ENCODE peak calls at places on chromosomes 11 and 22, in ten cellular contexts. One of them, this sample, is unnamed.

GRCh38 chr11:6488342-6488741 is 7.0 kb downstream of the TIMM10B start:
- DNase-seq in right lobe of liver: no peak
- DNase-seq in pancreas: no peak
- DNase-seq in psoas muscle: no peak
- DNase-seq in BJ: no peak
- DNase-seq in upper lobe of right lung: no peak
- DNase-seq in bronchial epithelial cell: no peak
- DNase-seq in cardiac fibroblast: no peak
- DNase-seq in vagina: no peak
- DNase-seq in fibroblast of pulmonary artery: no peak
- DNase-seq in this sample: no peak

GRCh38 chr22:26565181-26565580 is 24.8 kb downstream of the TPST2 start:
- DNase-seq in right lobe of liver: no peak
- DNase-seq in pancreas: peak; percentile 76
- DNase-seq in psoas muscle: no peak
- DNase-seq in BJ: no peak
- DNase-seq in upper lobe of right lung: no peak
- DNase-seq in bronchial epithelial cell: peak; percentile 29
- DNase-seq in cardiac fibroblast: no peak
- DNase-seq in vagina: no peak
- DNase-seq in fibroblast of pulmonary artery: no peak
- DNase-seq in this sample: peak; percentile 63

GRCh38 chr11:1139441-1140066 is 18.2 kb upstream of the MUC5AC start:
- DNase-seq in right lobe of liver: peak; percentile 27
- DNase-seq in pancreas: no peak
- DNase-seq in psoas muscle: no peak
- DNase-seq in BJ: no peak
- DNase-seq in upper lobe of right lung: no peak
- DNase-seq in bronchial epithelial cell: no peak
- DNase-seq in cardiac fibroblast: peak; percentile 7
- DNase-seq in vagina: peak; percentile 92
- DNase-seq in fibroblast of pulmonary artery: no peak
- DNase-seq in this sample: no peak

GRCh38 chr22:31627223-31627731 is 34.7 kb downstream of the PISD start:
- DNase-seq in right lobe of liver: no peak
- DNase-seq in pancreas: no peak
- DNase-seq in psoas muscle: no peak
- DNase-seq in BJ: no peak
- DNase-seq in upper lobe of right lung: no peak
- DNase-seq in bronchial epithelial cell: no peak
- DNase-seq in cardiac fibroblast: no peak
- DNase-seq in vagina: no peak
- DNase-seq in fibroblast of pulmonary artery: no peak
- DNase-seq in this sample: no peak

GRCh38 chr22:28894320-28894719 is 10.9 kb downstream of the ZNRF3 start:
- DNase-seq in right lobe of liver: no peak
- DNase-seq in pancreas: no peak
- DNase-seq in psoas muscle: no peak
- DNase-seq in BJ: no peak
- DNase-seq in upper lobe of right lung: no peak
- DNase-seq in bronchial epithelial cell: peak; percentile 89
- DNase-seq in cardiac fibroblast: no peak
- DNase-seq in vagina: no peak
- DNase-seq in fibroblast of pulmonary artery: no peak
- DNase-seq in this sample: peak; percentile 91

GRCh38 chr11:47616726-47617416 is 22.7 kb upstream of the C1QTNF4 start:
- DNase-seq in right lobe of liver: no peak
- DNase-seq in pancreas: peak; percentile 40
- DNase-seq in psoas muscle: no peak
- DNase-seq in BJ: no peak
- DNase-seq in upper lobe of right lung: no peak
- DNase-seq in bronchial epithelial cell: peak; percentile 47
- DNase-seq in cardiac fibroblast: peak; percentile 88
- DNase-seq in vagina: no peak
- DNase-seq in fibroblast of pulmonary artery: peak; percentile 87
- DNase-seq in this sample: peak; percentile 62

GRCh38 chr11:116929393-116930090 is 92.1 kb upstream of the APOA1 start:
- DNase-seq in right lobe of liver: no peak
- DNase-seq in pancreas: no peak
- DNase-seq in psoas muscle: no peak
- DNase-seq in BJ: no peak
- DNase-seq in upper lobe of right lung: no peak
- DNase-seq in bronchial epithelial cell: no peak
- DNase-seq in cardiac fibroblast: peak; percentile 39
- DNase-seq in vagina: no peak
- DNase-seq in fibroblast of pulmonary artery: peak; percentile 35
- DNase-seq in this sample: no peak

GRCh38 chr11:125262825-125263218 is 98.3 kb downstream of the PKNOX2 start:
- DNase-seq in right lobe of liver: no peak
- DNase-seq in pancreas: no peak
- DNase-seq in psoas muscle: no peak
- DNase-seq in BJ: no peak
- DNase-seq in upper lobe of right lung: no peak
- DNase-seq in bronchial epithelial cell: no peak
- DNase-seq in cardiac fibroblast: peak; percentile 30
- DNase-seq in vagina: no peak
- DNase-seq in fibroblast of pulmonary artery: peak; percentile 50
- DNase-seq in this sample: no peak

GRCh38 chr11:69245041-69245440 is 48.9 kb upstream of the MYEOV start:
- DNase-seq in right lobe of liver: no peak
- DNase-seq in pancreas: no peak
- DNase-seq in psoas muscle: no peak
- DNase-seq in BJ: no peak
- DNase-seq in upper lobe of right lung: no peak
- DNase-seq in bronchial epithelial cell: no peak
- DNase-seq in cardiac fibroblast: no peak
- DNase-seq in vagina: peak; percentile 37
- DNase-seq in fibroblast of pulmonary artery: no peak
- DNase-seq in this sample: no peak

GRCh38 chr11:102061276-102061675 is 14.0 kb downstream of the CFAP300 start:
- DNase-seq in right lobe of liver: no peak
- DNase-seq in pancreas: no peak
- DNase-seq in psoas muscle: no peak
- DNase-seq in BJ: no peak
- DNase-seq in upper lobe of right lung: no peak
- DNase-seq in bronchial epithelial cell: no peak
- DNase-seq in cardiac fibroblast: peak; percentile 48
- DNase-seq in vagina: no peak
- DNase-seq in fibroblast of pulmonary artery: peak; percentile 49
- DNase-seq in this sample: peak; percentile 41
- TF ChIP-seq CTCF in right lobe of liver: peak; percentile 38
- TF ChIP-seq CTCF in pancreas: no peak
- TF ChIP-seq CTCF in psoas muscle: peak; percentile 36
- TF ChIP-seq CTCF in BJ: no peak
- TF ChIP-seq CTCF in upper lobe of right lung: peak; percentile 51
- TF ChIP-seq CTCF in bronchial epithelial cell: peak; percentile 40
- TF ChIP-seq CTCF in cardiac fibroblast: peak; percentile 52
- TF ChIP-seq CTCF in vagina: no peak
- TF ChIP-seq CTCF in fibroblast of pulmonary artery: peak; percentile 58
- TF ChIP-seq CTCF in this sample: peak; percentile 57

GRCh38 chr11:86278226-86278625 is 23.8 kb upstream of the HIKESHI start:
- DNase-seq in right lobe of liver: no peak
- DNase-seq in pancreas: no peak
- DNase-seq in psoas muscle: no peak
- DNase-seq in BJ: no peak
- DNase-seq in upper lobe of right lung: no peak
- DNase-seq in bronchial epithelial cell: no peak
- DNase-seq in cardiac fibroblast: no peak
- DNase-seq in vagina: no peak
- DNase-seq in fibroblast of pulmonary artery: no peak
- DNase-seq in this sample: peak; percentile 35

GRCh38 chr11:86275493-86276370 is 26.3 kb upstream of the HIKESHI start:
- DNase-seq in right lobe of liver: no peak
- DNase-seq in pancreas: no peak
- DNase-seq in psoas muscle: no peak
- DNase-seq in BJ: no peak
- DNase-seq in upper lobe of right lung: no peak
- DNase-seq in bronchial epithelial cell: no peak
- DNase-seq in cardiac fibroblast: no peak
- DNase-seq in vagina: no peak
- DNase-seq in fibroblast of pulmonary artery: no peak
- DNase-seq in this sample: no peak

GRCh38 chr11:86274999-86275398 is 27.0 kb upstream of the HIKESHI start:
- DNase-seq in right lobe of liver: no peak
- DNase-seq in pancreas: no peak
- DNase-seq in psoas muscle: no peak
- DNase-seq in BJ: no peak
- DNase-seq in upper lobe of right lung: no peak
- DNase-seq in bronchial epithelial cell: no peak
- DNase-seq in cardiac fibroblast: no peak
- DNase-seq in vagina: no peak
- DNase-seq in fibroblast of pulmonary artery: no peak
- DNase-seq in this sample: no peak

GRCh38 chr11:86277741-86278140 is 24.3 kb upstream of the HIKESHI start:
- DNase-seq in right lobe of liver: no peak
- DNase-seq in pancreas: no peak
- DNase-seq in psoas muscle: no peak
- DNase-seq in BJ: no peak
- DNase-seq in upper lobe of right lung: no peak
- DNase-seq in bronchial epithelial cell: no peak
- DNase-seq in cardiac fibroblast: no peak
- DNase-seq in vagina: no peak
- DNase-seq in fibroblast of pulmonary artery: no peak
- DNase-seq in this sample: no peak

DNA sequence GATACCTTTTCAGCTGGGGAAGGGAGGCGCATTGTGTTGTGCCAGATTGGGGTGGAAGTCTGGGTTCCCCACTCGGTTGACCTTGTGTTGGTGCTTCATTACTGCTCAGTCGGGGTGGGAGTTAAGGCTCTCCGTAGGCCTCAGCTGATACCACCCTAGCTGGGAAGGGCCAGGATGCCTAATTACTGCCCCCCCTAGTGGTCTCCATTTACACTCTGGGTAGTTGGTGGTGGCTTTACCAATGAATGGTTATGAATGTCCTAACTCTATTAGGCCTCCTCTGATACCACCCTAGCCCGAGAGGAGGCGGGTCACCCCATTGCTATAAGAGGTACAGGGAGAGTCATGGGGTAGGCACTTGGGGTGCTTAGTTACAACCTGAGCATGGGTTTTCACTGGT is 27.5 kb upstream of the HIKESHI start:
- DNase-seq in right lobe of liver: no peak
- DNase-seq in pancreas: no peak
- DNase-seq in psoas muscle: no peak
- DNase-seq in BJ: no peak
- DNase-seq in upper lobe of right lung: no peak
- DNase-seq in bronchial epithelial cell: no peak
- DNase-seq in cardiac fibroblast: no peak
- DNase-seq in vagina: no peak
- DNase-seq in fibroblast of pulmonary artery: no peak
- DNase-seq in this sample: no peak
- TF ChIP-seq CTCF in right lobe of liver: no peak
- TF ChIP-seq CTCF in pancreas: no peak
- TF ChIP-seq CTCF in psoas muscle: no peak
- TF ChIP-seq CTCF in BJ: no peak
- TF ChIP-seq CTCF in upper lobe of right lung: no peak
- TF ChIP-seq CTCF in bronchial epithelial cell: peak; percentile 17
- TF ChIP-seq CTCF in cardiac fibroblast: peak; percentile 20
- TF ChIP-seq CTCF in vagina: no peak
- TF ChIP-seq CTCF in fibroblast of pulmonary artery: no peak
- TF ChIP-seq CTCF in this sample: no peak

DNA sequence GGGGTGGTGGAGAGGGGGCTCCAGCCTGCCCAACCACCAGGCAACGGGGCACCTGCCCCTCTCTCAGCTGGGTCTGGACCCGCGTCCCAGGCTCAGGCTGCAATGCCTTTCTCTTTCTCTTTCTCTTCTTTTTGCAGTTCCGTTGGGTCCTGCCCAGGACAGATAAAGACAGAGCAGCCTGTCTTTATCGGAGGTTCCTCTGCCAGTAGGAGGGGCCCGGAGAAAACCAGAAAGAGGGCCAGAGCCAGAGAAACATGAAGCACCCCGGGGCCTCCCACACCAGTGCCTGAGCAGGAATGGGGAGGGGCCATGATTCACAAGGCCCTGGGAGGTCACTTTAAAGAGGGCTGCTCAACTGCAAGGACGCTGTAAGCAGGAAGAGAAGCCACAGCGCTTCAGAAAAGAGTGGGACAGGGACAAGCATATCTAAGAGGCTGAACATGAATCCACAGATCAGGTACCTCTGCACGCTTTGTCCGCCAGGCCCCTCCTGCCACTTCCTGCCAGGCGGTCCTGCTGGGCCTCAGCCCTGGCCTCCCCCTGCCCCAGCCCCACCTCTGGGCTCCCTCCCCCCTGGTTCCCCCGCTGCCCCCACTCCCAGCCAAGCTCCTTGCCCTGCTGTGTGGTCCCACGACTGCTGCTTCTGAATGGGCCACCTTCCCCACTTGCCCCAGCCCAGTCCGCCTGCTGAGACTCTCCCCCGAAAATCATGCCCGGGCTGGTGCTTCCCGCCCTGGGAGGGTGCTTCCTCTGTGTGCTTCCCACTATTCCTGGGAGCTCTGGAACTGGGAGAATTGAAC is at the start of gene APOBEC3C:
- DNase-seq in right lobe of liver: peak; percentile 58
- DNase-seq in pancreas: peak; percentile 51
- DNase-seq in psoas muscle: peak; percentile 77
- DNase-seq in BJ: peak; percentile 52
- DNase-seq in upper lobe of right lung: peak; percentile 83
- DNase-seq in bronchial epithelial cell: peak; percentile 81
- DNase-seq in cardiac fibroblast: peak; percentile 86
- DNase-seq in vagina: no peak
- DNase-seq in fibroblast of pulmonary artery: peak; percentile 88
- DNase-seq in this sample: peak; percentile 90
- TF ChIP-seq CTCF in right lobe of liver: no peak
- TF ChIP-seq CTCF in pancreas: no peak
- TF ChIP-seq CTCF in psoas muscle: no peak
- TF ChIP-seq CTCF in BJ: no peak
- TF ChIP-seq CTCF in upper lobe of right lung: no peak
- TF ChIP-seq CTCF in bronchial epithelial cell: peak; percentile 8
- TF ChIP-seq CTCF in cardiac fibroblast: no peak
- TF ChIP-seq CTCF in vagina: no peak
- TF ChIP-seq CTCF in fibroblast of pulmonary artery: peak; percentile 1
- TF ChIP-seq CTCF in this sample: peak; percentile 10

DNA sequence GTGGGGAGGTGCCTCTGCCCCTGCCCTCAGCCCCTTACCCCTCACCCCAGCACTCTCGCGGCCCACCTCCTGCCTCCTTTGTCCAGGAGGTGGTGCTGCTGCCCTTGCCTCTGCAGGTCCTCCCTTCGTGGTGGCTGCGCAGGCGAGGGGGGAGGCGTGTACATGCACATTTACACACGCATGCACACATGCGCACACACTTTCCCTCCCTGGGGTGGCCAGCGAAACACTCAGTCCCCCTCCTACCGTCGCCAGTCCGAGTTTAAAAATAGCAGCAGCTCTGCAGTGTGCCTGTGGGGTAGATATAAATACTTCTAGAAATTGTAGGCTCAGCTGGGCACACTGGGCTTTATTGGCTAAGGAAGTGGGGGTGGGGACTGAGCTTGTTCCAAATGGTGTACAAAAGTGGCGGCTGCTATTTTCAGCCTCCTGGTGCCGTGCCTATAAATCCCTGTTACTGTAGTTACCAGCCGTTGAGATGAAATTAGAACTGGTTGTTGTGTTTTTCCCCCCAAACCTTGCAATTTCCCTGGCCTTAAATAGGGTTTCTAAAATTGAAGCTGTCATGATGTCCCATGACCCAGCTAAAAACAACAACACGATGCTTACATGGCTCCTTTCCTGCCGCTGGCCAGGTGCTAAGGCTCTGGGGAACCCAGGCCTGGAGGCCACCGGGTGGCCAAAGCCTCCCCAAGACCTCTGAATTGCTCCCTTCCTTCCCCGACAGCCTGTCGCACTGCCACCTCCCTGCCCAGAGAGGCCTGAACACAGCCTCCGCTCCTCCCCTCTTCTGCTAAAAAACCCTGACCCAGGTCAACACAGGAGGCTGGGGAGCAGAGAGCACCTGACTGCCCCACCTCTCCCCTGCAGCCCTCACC is 12.4 kb downstream of the PICK1 start:
- DNase-seq in right lobe of liver: peak; percentile 38
- DNase-seq in pancreas: no peak
- DNase-seq in psoas muscle: peak; percentile 80
- DNase-seq in BJ: no peak
- DNase-seq in upper lobe of right lung: no peak
- DNase-seq in bronchial epithelial cell: no peak
- DNase-seq in cardiac fibroblast: peak; percentile 67
- DNase-seq in vagina: no peak
- DNase-seq in fibroblast of pulmonary artery: peak; percentile 31
- DNase-seq in this sample: no peak
- TF ChIP-seq CTCF in right lobe of liver: peak; percentile 27
- TF ChIP-seq CTCF in pancreas: no peak
- TF ChIP-seq CTCF in psoas muscle: peak; percentile 59
- TF ChIP-seq CTCF in BJ: peak; percentile 75
- TF ChIP-seq CTCF in upper lobe of right lung: peak; percentile 38
- TF ChIP-seq CTCF in bronchial epithelial cell: peak; percentile 37
- TF ChIP-seq CTCF in cardiac fibroblast: peak; percentile 77
- TF ChIP-seq CTCF in vagina: no peak
- TF ChIP-seq CTCF in fibroblast of pulmonary artery: peak; percentile 36
- TF ChIP-seq CTCF in this sample: peak; percentile 24

This sample was measured in epithelial cell of esophagus.